ENCODE peak calls at places on chromosomes 7 and 10, in six cellular contexts. M is GM12878, X is SK-N-SH, L is A549, I is K562, R is HepG2. F is an unnamed sample.

GRCh38 chr10:61642692-61643091 is 20.0 kb upstream of the CABCOCO1 start:
- DNase-seq in X (no peak), I (no peak), R (no peak), M (no peak), L (no peak), F (peak)

GRCh38 chr7:157425137-157425731 is 88.4 kb downstream of the DNAJB6 start:
- DNase-seq in M (no peak), L (no peak), R (peak), X (no peak), I (no peak), F (no peak)

GRCh38 chr10:5629789-5630436 is 36.5 kb downstream of the ASB13 start:
- DNase-seq in L (peak), X (peak), M (peak), R (peak), I (peak), F (peak)

GRCh38 chr10:17742918-17743317 is 9.1 kb upstream of the TMEM236 start:
- DNase-seq in I (peak), X (peak), R (peak), L (peak), M (no peak), F (peak)

GRCh38 chr7:91720255-91720937 is 160.1 kb downstream of the MTERF1 start:
- DNase-seq in I (no peak), M (no peak), X (no peak), R (no peak), L (no peak), F (peak)

GRCh38 chr10:118667732-118668131 is 72.3 kb upstream of the PRLHR start:
- DNase-seq in I (no peak), X (no peak), L (no peak), M (no peak), R (peak), F (no peak)

GRCh38 chr10:14658331-14659122 is 116.2 kb downstream of the FAM107B start:
- DNase-seq in M (peak), X (no peak), R (no peak), L (peak), I (no peak), F (peak)

GRCh38 chr10:35119378-35119777 is 7.3 kb upstream of the CREM start:
- DNase-seq in I (no peak), L (no peak), M (no peak), X (no peak), R (no peak), F (no peak)

GRCh38 chr10:71969929-71970328 is 5.7 kb downstream of the CHST3 start:
- DNase-seq in R (no peak), I (no peak), L (no peak), X (peak), M (no peak), F (no peak)

GRCh38 chr10:112218960-112219359 is 35.4 kb upstream of the GPAM start:
- DNase-seq in R (no peak), X (no peak), M (no peak), I (no peak), L (no peak), F (no peak)

GRCh38 chr10:126240483-126240882 is 147.8 kb downstream of the ADAM12 start:
- DNase-seq in L (no peak), I (no peak), R (no peak), M (no peak), X (no peak), F (no peak)

GRCh38 chr10:73413108-73413527 is 740 bp downstream of the ANXA7 start:
- DNase-seq in R (peak), L (peak), I (peak), M (peak), X (peak), F (no peak)

GRCh38 chr7:13286916-13287315 is 599.5 kb downstream of the ARL4A start:
- DNase-seq in I (no peak), R (no peak), X (no peak), M (no peak), L (no peak), F (no peak)

GRCh38 chr10:81248846-81249245 is 626.1 kb upstream of the NRG3 start:
- DNase-seq in M (no peak), X (no peak), L (no peak), R (no peak), I (no peak), F (no peak)

GRCh38 chr7:93985101-93985500 is 19.1 kb downstream of the BET1 start:
- DNase-seq in I (no peak), L (no peak), R (no peak), X (no peak), M (no peak), F (no peak)

GRCh38 chr7:84291756-84292155 is 97.2 kb upstream of the SEMA3A start:
- DNase-seq in R (no peak), I (no peak), M (no peak), L (no peak), X (no peak), F (no peak)

GRCh38 chr7:84297606-84298005 is 103.0 kb upstream of the SEMA3A start:
- DNase-seq in R (no peak), X (peak), M (no peak), L (no peak), I (no peak), F (no peak)

GRCh38 chr7:84294907-84295455 is 100.4 kb upstream of the SEMA3A start:
- DNase-seq in X (no peak), R (no peak), I (no peak), M (no peak), L (no peak), F (no peak)

GRCh38 chr7:84294391-84294790 is 99.8 kb upstream of the SEMA3A start:
- DNase-seq in R (no peak), X (no peak), I (no peak), M (no peak), L (no peak), F (no peak)
- TF ChIP-seq SMC3 in R (no peak), X (no peak), I (no peak), M (no peak), L (no peak), F (no peak)

DNA sequence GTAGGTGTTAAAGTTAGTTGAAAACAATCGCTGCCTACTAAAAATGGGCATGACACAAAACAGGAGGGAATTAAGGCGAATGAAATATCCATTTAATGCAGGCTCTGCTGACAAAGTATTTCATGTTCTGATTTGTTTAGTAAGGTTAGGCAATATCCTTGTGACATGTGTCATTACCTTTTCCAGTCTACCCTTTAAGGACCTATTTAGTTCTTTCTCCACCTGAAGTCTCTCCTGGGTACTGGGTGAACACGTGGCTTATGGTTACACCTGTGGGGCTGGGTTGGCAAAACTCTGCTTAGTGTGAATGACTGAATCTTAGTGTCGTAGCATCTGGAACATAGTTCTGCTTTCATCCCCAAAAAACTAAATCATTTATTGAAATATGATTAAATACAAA is 313.5 kb downstream of the CCDC3 start:
- DNase-seq in L (no peak), X (no peak), M (no peak), I (no peak), R (no peak), F (no peak)
- TF ChIP-seq SMC3 in L (no peak), X (no peak), M (no peak), I (no peak), R (no peak), F (no peak)

GRCh38 chr7:18421297-18422004 is 74.1 kb upstream of the HDAC9 start:
- DNase-seq in M (no peak), I (no peak), R (no peak), L (no peak), X (no peak), F (no peak)
- TF ChIP-seq SMC3 in M (no peak), I (no peak), R (no peak), L (no peak), X (no peak), F (no peak)

GRCh38 chr10:124074471-124075109 is 18.8 kb downstream of the CHST15 start:
- DNase-seq in R (no peak), L (no peak), X (no peak), I (no peak), M (no peak), F (no peak)

GRCh38 chr10:124077216-124077615 is 16.2 kb downstream of the CHST15 start:
- DNase-seq in L (no peak), X (peak), I (no peak), M (no peak), R (no peak), F (no peak)

GRCh38 chr10:124076334-124076733 is 17.1 kb downstream of the CHST15 start:
- DNase-seq in R (no peak), M (no peak), X (no peak), I (no peak), L (no peak), F (no peak)

GRCh38 chr10:124073642-124074377 is 19.6 kb downstream of the CHST15 start:
- DNase-seq in M (no peak), X (no peak), L (no peak), R (no peak), I (no peak), F (no peak)

DNA sequence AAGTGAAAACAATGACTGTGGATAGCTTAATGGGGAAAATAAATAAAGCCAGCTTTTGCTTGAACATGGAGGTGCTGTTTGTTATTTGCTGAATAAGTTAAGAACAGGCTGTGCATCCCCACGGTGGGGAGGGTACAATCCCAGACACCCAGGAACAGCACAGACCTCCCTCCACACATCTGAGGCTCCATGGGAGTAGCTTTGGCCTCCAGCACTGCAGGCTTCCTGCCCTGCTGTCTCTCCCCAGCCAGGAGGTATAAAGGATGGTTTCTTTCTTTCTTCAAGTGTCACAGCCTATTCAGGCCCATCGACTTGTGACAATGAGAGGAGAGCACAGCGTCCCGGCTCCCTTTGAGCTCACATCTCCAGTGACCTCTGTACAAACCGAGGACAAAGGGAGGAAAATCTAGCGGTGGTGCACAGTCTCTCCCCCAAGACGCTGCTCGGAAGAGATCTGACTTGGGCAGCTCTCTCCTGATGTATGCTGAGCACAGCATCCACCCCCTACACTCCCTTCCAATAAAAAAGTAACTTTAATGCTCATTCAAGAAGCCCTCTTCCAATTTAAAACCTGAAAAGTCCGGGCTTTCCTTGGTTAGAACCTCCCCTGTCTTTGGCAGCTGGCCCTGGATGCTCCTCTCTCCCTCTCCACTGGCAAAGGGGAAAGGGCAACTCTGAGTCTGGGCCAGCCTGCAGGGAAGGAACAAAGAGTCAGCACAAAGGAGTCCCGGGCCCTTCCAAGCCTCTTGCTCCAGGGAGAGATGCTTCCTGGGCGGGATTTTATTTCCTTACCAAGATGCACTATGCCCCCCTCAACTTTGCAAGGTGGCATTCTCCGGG is 18.1 kb downstream of the CHST15 start:
- DNase-seq in L (no peak), I (no peak), R (no peak), X (no peak), M (no peak), F (no peak)
- TF ChIP-seq SMC3 in L (no peak), I (no peak), R (no peak), X (no peak), M (no peak), F (no peak)

DNA sequence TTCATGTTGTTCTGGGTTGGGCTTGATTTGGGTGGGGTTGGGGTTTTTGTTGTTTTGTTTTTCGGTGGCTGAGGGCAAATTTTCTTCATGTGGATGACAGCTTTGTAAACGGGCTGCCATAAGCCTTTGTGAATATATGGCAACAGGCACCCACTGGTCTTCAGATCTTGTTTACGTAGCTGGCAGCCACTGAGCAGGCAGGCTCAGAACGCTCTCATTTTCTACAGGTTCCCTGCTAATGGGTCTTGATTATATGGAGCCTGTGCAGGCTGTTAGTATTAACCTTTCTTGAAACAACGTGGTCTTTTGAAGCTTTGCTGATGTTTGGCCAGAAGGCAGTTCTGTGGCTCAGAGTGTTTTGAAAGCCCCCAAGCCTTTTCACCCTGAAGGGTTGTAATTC is 199.7 kb downstream of the TNS3 start:
- DNase-seq in L (no peak), M (no peak), X (no peak), I (no peak), R (no peak), F (no peak)
- TF ChIP-seq SMC3 in L (no peak), M (no peak), X (no peak), I (no peak), R (no peak), F (no peak)

GRCh38 chr10:10482613-10483012 is 535.1 kb upstream of the CELF2 start:
- DNase-seq in M (no peak), R (no peak), I (no peak), L (no peak), X (no peak), F (no peak)
- TF ChIP-seq SMC3 in M (no peak), R (no peak), I (no peak), L (no peak), X (no peak), F (no peak)

F was measured in IMR-90.